ENCODE peak calls at places on chromosomes 6 and 20, in seven cellular contexts. D, Y, O, Z, H, B and A are unnamed samples.

GRCh38 chr6:89585156-89585555 is 53.4 kb downstream of the LYRM2 start:
- DNase-seq in D (no peak), Y (no peak), O (no peak), Z (no peak), H (no peak), B (peak), A (no peak)

GRCh38 chr20:59657459-59658046 is 53.2 kb downstream of the PHACTR3 start:
- DNase-seq in D (no peak), Y (peak), O (peak), Z (no peak), H (no peak), B (no peak), A (no peak)

GRCh38 chr20:59032713-59033059 is 551 bp upstream of the ATP5F1E start:
- DNase-seq in D (no peak), Y (peak), O (peak), Z (no peak), H (peak), B (peak), A (no peak)

GRCh38 chr6:28643017-28643740 is 117.5 kb downstream of the GPX5 start:
- DNase-seq in D (no peak), Y (peak), O (peak), Z (peak), H (peak), B (peak), A (peak)

GRCh38 chr6:88376759-88377387 is 210.7 kb upstream of the CNR1 start:
- DNase-seq in D (no peak), Y (no peak), O (peak), Z (no peak), H (peak), B (no peak), A (no peak)

GRCh38 chr6:156175971-156176421 is 601.2 kb upstream of the ARID1B start:
- DNase-seq in D (peak), Y (peak), O (peak), Z (peak), H (no peak), B (no peak), A (peak)

GRCh38 chr6:139388384-139388783 is 13.9 kb upstream of the CITED2 start:
- DNase-seq in D (no peak), Y (no peak), O (no peak), Z (no peak), H (no peak), B (no peak), A (no peak)

GRCh38 chr20:32553618-32554017 is 31.5 kb downstream of the NOL4L start:
- DNase-seq in D (no peak), Y (no peak), O (no peak), Z (no peak), H (no peak), B (no peak), A (no peak)

GRCh38 chr6:116210750-116211425 is 43.0 kb downstream of the TSPYL4 start:
- DNase-seq in D (no peak), Y (peak), O (no peak), Z (no peak), H (peak), B (peak), A (no peak)

GRCh38 chr20:2429061-2429460 is 41.5 kb downstream of the SNRPB start:
- DNase-seq in D (no peak), Y (no peak), O (no peak), Z (no peak), H (no peak), B (no peak), A (no peak)

GRCh38 chr6:91033964-91034363 is 447.1 kb upstream of the MAP3K7 start:
- DNase-seq in D (no peak), Y (peak), O (no peak), Z (no peak), H (no peak), B (no peak), A (no peak)

GRCh38 chr6:117483004-117483644 is 650 bp downstream of the DCBLD1 start:
- DNase-seq in D (peak), Y (peak), O (peak), Z (peak), H (peak), B (peak), A (peak)

GRCh38 chr6:170057961-170058877 is 232.7 kb downstream of the DLL1 start:
- DNase-seq in D (no peak), Y (no peak), O (no peak), Z (no peak), H (no peak), B (no peak), A (no peak)

GRCh38 chr6:133634474-133634873 is 254.4 kb upstream of the TCF21 start:
- DNase-seq in D (no peak), Y (no peak), O (no peak), Z (no peak), H (no peak), B (no peak), A (no peak)

GRCh38 chr20:3694864-3695263 is 13.1 kb upstream of the ADAM33 start:
- DNase-seq in D (no peak), Y (no peak), O (no peak), Z (no peak), H (no peak), B (no peak), A (no peak)

GRCh38 chr6:42410861-42411260 is 40.9 kb downstream of the TRERF1 start:
- DNase-seq in D (no peak), Y (no peak), O (no peak), Z (no peak), H (no peak), B (no peak), A (no peak)

GRCh38 chr6:117444600-117444999 is 18.9 kb upstream of the ROS1 start:
- DNase-seq in D (no peak), Y (no peak), O (peak), Z (no peak), H (peak), B (no peak), A (no peak)

GRCh38 chr6:149265945-149266344 is 51.6 kb upstream of the TAB2 start:
- DNase-seq in D (no peak), Y (no peak), O (no peak), Z (no peak), H (no peak), B (no peak), A (no peak)

GRCh38 chr20:21956591-21956990 is 251.1 kb downstream of the PAX1 start:
- DNase-seq in D (no peak), Y (no peak), O (no peak), Z (no peak), H (no peak), B (no peak), A (no peak)

GRCh38 chr20:19890358-19891117 is 126.6 kb upstream of the NAA20 start:
- DNase-seq in D (no peak), Y (no peak), O (no peak), Z (no peak), H (no peak), B (no peak), A (no peak)

GRCh38 chr20:37309941-37310590 is 20.6 kb downstream of the MANBAL start:
- DNase-seq in D (no peak), Y (no peak), O (peak), Z (no peak), H (no peak), B (peak), A (no peak)

GRCh38 chr6:129175066-129175465 is 292.1 kb downstream of the LAMA2 start:
- DNase-seq in D (no peak), Y (no peak), O (no peak), Z (no peak), H (no peak), B (no peak), A (no peak)

GRCh38 chr6:52994789-52995078 is 350 bp downstream of the GSTA4 start:
- DNase-seq in D (no peak), Y (no peak), O (no peak), Z (no peak), H (peak), B (no peak), A (no peak)

GRCh38 chr6:39196648-39197047 is 32.6 kb downstream of the KCNK5 start:
- DNase-seq in D (no peak), Y (peak), O (no peak), Z (no peak), H (no peak), B (no peak), A (no peak)

GRCh38 chr6:134293659-134294161 is 24.2 kb downstream of the SGK1 start:
- DNase-seq in D (no peak), Y (no peak), O (peak), Z (no peak), H (no peak), B (peak), A (no peak)

GRCh38 chr6:133240511-133241087 is 558 bp upstream of the EYA4 start:
- DNase-seq in D (peak), Y (peak), O (peak), Z (peak), H (peak), B (no peak), A (peak)

GRCh38 chr6:159086033-159086618 is 41.3 kb upstream of the TAGAP start:
- DNase-seq in D (no peak), Y (no peak), O (no peak), Z (no peak), H (no peak), B (peak), A (no peak)

GRCh38 chr6:137705166-137706064 is 161.6 kb upstream of the TNFAIP3 start:
- DNase-seq in D (peak), Y (peak), O (peak), Z (peak), H (peak), B (peak), A (peak)

GRCh38 chr6:14333556-14334305 is 216.2 kb downstream of the CD83 start:
- DNase-seq in D (no peak), Y (peak), O (no peak), Z (no peak), H (peak), B (no peak), A (no peak)

GRCh38 chr6:134466751-134467525 is 149.0 kb upstream of the SGK1 start:
- DNase-seq in D (no peak), Y (no peak), O (no peak), Z (no peak), H (peak), B (no peak), A (no peak)

GRCh38 chr6:43983632-43984031 is 143.6 kb downstream of the MRPL14 start:
- DNase-seq in D (no peak), Y (no peak), O (no peak), Z (no peak), H (no peak), B (no peak), A (no peak)

GRCh38 chr6:120451508-120451907 is 882.8 kb downstream of the TBC1D32 start:
- DNase-seq in D (no peak), Y (no peak), O (peak), Z (no peak), H (no peak), B (no peak), A (no peak)

GRCh38 chr6:98576811-98577210 is 257.6 kb upstream of the POU3F2 start:
- DNase-seq in D (no peak), Y (no peak), O (no peak), Z (no peak), H (no peak), B (no peak), A (no peak)

GRCh38 chr6:139231206-139231605 is 60.6 kb downstream of the TXLNB start:
- DNase-seq in D (no peak), Y (no peak), O (no peak), Z (no peak), H (peak), B (no peak), A (no peak)

GRCh38 chr6:90105766-90106165 is 190.9 kb downstream of the BACH2 start:
- DNase-seq in D (no peak), Y (no peak), O (no peak), Z (no peak), H (no peak), B (no peak), A (no peak)

GRCh38 chr20:44754554-44754953 is 8.9 kb downstream of the KCNK15 start:
- DNase-seq in D (no peak), Y (no peak), O (no peak), Z (no peak), H (no peak), B (no peak), A (no peak)

GRCh38 chr6:142784344-142784743 is 160.6 kb downstream of the HIVEP2 start:
- DNase-seq in D (no peak), Y (no peak), O (no peak), Z (no peak), H (no peak), B (no peak), A (no peak)

DNA sequence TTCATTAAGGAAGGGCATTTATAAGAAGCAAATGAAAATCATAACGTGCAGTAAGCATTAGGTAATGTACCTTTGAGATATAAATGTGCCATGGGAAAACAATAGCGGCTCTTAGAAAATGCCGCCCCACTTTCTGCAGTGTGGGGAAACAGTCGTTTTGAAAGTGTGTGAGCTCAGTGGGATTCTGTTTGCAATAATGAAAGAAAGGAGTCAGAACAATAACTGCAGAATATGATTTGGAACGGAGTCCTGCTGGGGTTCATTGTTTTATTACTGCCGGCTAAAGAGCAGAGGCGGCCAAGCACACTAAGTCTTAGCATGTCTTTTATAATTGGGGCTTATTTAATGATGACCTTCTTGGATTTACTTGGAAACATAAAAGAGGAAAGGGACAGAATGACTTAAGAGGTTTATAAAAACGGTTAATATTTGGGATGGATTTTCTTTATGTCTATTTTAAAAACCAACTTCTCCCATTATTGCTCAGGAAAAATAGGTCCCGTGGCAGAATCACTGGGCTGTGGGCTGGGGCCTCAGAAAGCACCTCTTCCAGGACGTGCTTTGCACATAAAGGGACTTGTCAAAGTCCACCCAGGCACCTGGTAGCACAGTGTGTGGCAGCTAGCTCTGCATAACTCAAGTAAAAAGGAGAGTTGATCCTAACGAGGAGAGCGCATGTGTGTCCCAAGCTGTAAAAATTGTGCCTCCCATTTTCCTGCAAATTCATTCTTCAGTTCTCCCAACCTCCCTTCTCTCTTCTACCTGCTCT is 44.0 kb upstream of the SLC22A16 start:
- DNase-seq in D (no peak), Y (no peak), O (no peak), Z (no peak), H (no peak), B (no peak), A (no peak)
- H2AK5ac ChIP-seq in D (no peak), Y (no peak), O (no peak), Z (no peak), H (no peak), B (no peak), A (no peak)

DNA sequence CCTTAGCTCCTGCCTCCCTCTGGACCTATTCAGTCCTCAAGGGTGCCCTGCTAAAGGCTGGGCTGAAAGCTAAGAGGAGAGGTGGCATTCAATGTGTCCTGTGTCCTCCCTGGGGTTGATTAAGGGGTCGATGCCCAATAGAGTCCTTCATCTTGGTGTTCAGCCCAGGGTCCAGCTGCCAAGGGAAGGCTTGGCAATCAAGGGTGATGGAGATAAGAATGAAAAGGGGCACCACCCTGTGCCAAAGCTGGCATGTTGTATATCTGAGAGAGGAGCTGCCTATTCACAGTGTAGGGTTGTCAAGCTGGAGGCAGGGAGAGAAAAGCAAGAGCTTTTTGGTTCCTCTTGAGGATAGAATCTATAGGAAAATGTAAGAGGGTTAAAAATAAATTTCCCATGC is 12.3 kb downstream of the C20orf173 start:
- DNase-seq in D (no peak), Y (no peak), O (no peak), Z (no peak), H (no peak), B (no peak), A (no peak)
- H2AK5ac ChIP-seq in D (no peak), Y (no peak), O (no peak), Z (no peak), H (peak), B (peak), A (no peak)

DNA sequence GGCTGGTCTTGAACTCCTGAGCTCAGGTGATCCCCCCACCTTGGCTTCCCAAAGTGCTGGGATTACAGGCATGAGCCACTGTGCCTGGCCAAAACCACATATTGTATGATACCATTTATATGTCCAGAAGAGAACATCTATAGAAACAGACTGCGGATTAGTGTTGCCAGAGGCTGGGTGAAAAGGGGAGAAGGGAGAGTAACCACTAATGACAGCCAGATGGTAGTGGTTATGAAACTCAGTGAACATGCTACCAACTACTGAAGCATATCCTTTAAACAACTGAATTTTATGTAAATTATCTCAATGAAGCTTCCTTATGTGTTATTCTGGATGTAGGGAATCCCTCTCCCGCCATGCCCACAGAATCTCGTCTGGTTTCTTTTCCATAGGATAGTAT is 15.7 kb downstream of the SLC23A2 start:
- DNase-seq in D (no peak), Y (no peak), O (no peak), Z (no peak), H (peak), B (no peak), A (no peak)
- H2AK5ac ChIP-seq in D (no peak), Y (no peak), O (no peak), Z (no peak), H (no peak), B (no peak), A (no peak)

DNA sequence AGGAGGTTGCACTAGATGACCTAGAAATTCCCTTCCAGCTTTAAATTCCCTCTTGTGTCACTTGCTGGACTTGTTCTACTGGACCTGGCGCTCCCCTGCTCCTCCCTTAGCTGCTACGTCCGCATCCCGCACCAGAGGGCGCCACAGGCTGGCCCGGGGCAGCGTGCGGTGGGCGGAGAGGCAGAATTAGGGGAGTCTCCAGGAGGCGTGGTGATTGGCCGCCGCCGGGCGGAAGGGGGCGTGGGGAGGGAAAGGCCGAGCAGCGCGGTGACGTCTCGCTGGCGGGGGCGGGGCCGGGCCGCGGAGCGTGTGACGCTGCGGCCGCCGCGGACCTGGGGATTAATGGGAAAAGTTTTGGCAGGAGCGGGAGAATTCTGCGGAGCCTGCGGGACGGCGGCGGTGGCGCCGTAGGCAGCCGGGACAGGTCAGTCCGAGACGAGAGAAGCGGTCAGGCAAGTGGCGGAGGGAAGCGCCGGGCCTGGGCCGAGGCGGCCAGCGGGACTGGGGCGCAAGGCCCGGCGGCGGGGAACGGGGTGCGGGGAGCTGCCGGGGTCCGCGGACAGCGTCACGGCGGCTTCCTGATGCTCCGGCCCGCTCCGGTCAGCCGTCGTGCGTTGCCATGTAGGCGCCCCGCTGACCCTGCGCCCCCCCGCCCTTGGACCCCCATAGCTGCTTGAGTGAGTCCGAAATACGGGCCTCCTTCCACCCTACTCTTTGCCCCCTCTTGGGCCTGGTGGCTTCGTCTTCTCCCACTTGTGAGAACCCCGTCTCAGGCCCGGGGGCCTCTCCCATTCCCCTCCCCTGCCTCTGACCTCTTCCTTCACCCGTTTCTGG is at the start of gene PPARD:
- DNase-seq in D (peak), Y (peak), O (peak), Z (peak), H (peak), B (peak), A (peak)
- H2AK5ac ChIP-seq in D (no peak), Y (no peak), O (no peak), Z (no peak), H (peak), B (peak), A (peak)

GRCh38 chr6:7765575-7766325 is 39.9 kb downstream of the BMP6 start:
- DNase-seq in D (no peak), Y (no peak), O (no peak), Z (no peak), H (peak), B (no peak), A (no peak)
- H2AK5ac ChIP-seq in D (no peak), Y (no peak), O (no peak), Z (no peak), H (peak), B (no peak), A (no peak)

DNA sequence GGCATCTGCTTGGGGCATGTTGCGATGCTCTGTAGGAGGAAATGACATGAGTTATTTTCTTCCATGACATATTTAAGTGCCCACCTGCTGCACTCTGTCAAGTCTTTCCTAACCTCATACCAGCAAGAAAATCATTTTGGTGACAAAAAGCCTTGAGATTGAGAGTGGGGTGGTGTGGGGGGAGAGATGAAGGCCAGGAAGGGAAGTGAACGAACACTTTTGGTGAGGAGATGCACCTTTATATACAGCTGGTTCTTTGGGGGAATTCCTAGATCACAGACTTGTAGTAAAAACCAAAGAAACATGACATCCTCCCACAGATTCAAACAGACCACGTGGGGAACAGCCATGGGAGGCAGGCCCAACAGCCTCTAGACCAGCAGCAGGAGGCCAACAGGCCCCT is 26.1 kb downstream of the NCOA5 start:
- DNase-seq in D (no peak), Y (no peak), O (no peak), Z (no peak), H (no peak), B (no peak), A (no peak)
- H2AK5ac ChIP-seq in D (no peak), Y (no peak), O (no peak), Z (no peak), H (no peak), B (no peak), A (no peak)

DNA sequence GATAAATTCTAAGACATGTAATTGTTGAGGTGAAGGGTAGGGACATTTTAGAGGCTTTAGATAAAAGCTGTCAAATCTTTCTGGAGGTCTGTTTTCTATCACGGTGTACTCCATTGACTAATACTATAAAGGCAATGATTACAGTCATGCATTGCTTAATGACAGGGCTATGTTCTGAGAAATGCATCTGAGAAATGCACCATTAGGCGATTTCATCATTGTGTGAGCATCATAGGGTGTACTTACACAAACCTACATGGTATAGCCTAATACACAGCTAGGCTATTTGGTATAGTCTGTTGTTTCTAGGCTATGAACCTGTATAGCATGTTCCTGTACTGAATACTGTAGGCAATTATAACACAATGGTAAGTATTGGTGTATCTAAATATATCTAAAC is 71.3 kb upstream of the FYN start:
- DNase-seq in D (no peak), Y (no peak), O (peak), Z (no peak), H (no peak), B (peak), A (no peak)
- H2AK5ac ChIP-seq in D (no peak), Y (no peak), O (no peak), Z (no peak), H (no peak), B (no peak), A (no peak)